ENCODE peak calls at places on chromosomes 3 and 15, in four cellular contexts. D, K, Z and J are unnamed samples.

GRCh38 chr15:27358751-27359434 is 387.9 kb downstream of the GABRG3 start:
- DNase-seq in D (no peak), K (peak; percentile 83), Z (peak; percentile 34), J (no peak)

GRCh38 chr15:56719774-56720555 is 13.3 kb downstream of the ZNF280D start:
- DNase-seq in D (no peak), K (no peak), Z (no peak), J (no peak)

GRCh38 chr3:115085197-115085865 is 61.8 kb downstream of the ZBTB20 start:
- DNase-seq in D (no peak), K (no peak), Z (no peak), J (no peak)

GRCh38 chr3:24522155-24522579 is 27.5 kb upstream of the THRB start:
- DNase-seq in D (no peak), K (peak; percentile 85), Z (no peak), J (no peak)

GRCh38 chr3:12629560-12629959 is 34.4 kb downstream of the RAF1 start:
- DNase-seq in D (no peak), K (no peak), Z (peak; percentile 43), J (peak; percentile 71)

GRCh38 chr3:47296562-47297302 is 14.0 kb downstream of the KLHL18 start:
- DNase-seq in D (no peak), K (no peak), Z (no peak), J (no peak)

GRCh38 chr3:132432639-132433038 is 15.3 kb downstream of the DNAJC13 start:
- DNase-seq in D (no peak), K (no peak), Z (no peak), J (no peak)

GRCh38 chr3:172355836-172356235 is 92.4 kb downstream of the GHSR start:
- DNase-seq in D (peak; percentile 76), K (no peak), Z (no peak), J (peak; percentile 82)

GRCh38 chr15:70509282-70510272 is 253.8 kb downstream of the UACA start:
- DNase-seq in D (no peak), K (no peak), Z (no peak), J (no peak)

GRCh38 chr3:147652682-147653081 is 243.5 kb downstream of the ZIC1 start:
- DNase-seq in D (peak; percentile 31), K (no peak), Z (no peak), J (no peak)

GRCh38 chr15:71786673-71787072 is 23.7 kb upstream of the NR2E3 start:
- DNase-seq in D (no peak), K (no peak), Z (no peak), J (no peak)

GRCh38 chr3:180744226-180744625 is 64.9 kb upstream of the CCDC39 start:
- DNase-seq in D (no peak), K (no peak), Z (no peak), J (no peak)

GRCh38 chr15:77393471-77393840 is 26.4 kb downstream of the PEAK1 start:
- DNase-seq in D (no peak), K (no peak), Z (no peak), J (no peak)

GRCh38 chr15:80693682-80694623 is 1.2 kb upstream of the ABHD17C start:
- DNase-seq in D (no peak), K (no peak), Z (no peak), J (no peak)

GRCh38 chr15:67120009-67120838 is 54.8 kb downstream of the SMAD3 start:
- DNase-seq in D (no peak), K (no peak), Z (no peak), J (no peak)

GRCh38 chr3:183393625-183394024 is 34.8 kb downstream of the MCF2L2 start:
- DNase-seq in D (no peak), K (no peak), Z (no peak), J (no peak)

GRCh38 chr3:53902711-53903110 is 11.1 kb upstream of the SELENOK start:
- DNase-seq in D (no peak), K (no peak), Z (no peak), J (no peak)

GRCh38 chr3:69129531-69129930 is 7.1 kb upstream of the LMOD3 start:
- DNase-seq in D (no peak), K (no peak), Z (no peak), J (no peak)

GRCh38 chr3:190644035-190644434 is 130.2 kb downstream of the IL1RAP start:
- DNase-seq in D (no peak), K (no peak), Z (no peak), J (no peak)

GRCh38 chr3:14925729-14926591 is 21.4 kb upstream of the NR2C2 start:
- DNase-seq in D (no peak), K (no peak), Z (no peak), J (peak; percentile 20)

GRCh38 chr3:86481031-86481430 is 509.9 kb downstream of the VGLL3 start:
- DNase-seq in D (no peak), K (no peak), Z (no peak), J (no peak)

GRCh38 chr15:66841953-66842681 is 140.1 kb downstream of the SMAD6 start:
- DNase-seq in D (peak; percentile 59), K (peak; percentile 97), Z (peak; percentile 91), J (peak; percentile 75)

GRCh38 chr3:132232231-132232792 is 84.9 kb upstream of the ACP3 start:
- DNase-seq in D (no peak), K (no peak), Z (no peak), J (no peak)

GRCh38 chr15:44765036-44765435 is 28.7 kb downstream of the TRIM69 start:
- DNase-seq in D (no peak), K (no peak), Z (no peak), J (no peak)

GRCh38 chr3:193812791-193813505 is 219.9 kb downstream of the OPA1 start:
- DNase-seq in D (no peak), K (peak; percentile 48), Z (no peak), J (no peak)

GRCh38 chr3:58049143-58049785 is 41.0 kb downstream of the FLNB start:
- DNase-seq in D (no peak), K (peak; percentile 89), Z (peak; percentile 84), J (no peak)

GRCh38 chr3:173933113-173933512 is 535.6 kb downstream of the NLGN1 start:
- DNase-seq in D (no peak), K (no peak), Z (no peak), J (no peak)

GRCh38 chr3:53231532-53232511 is 24.0 kb downstream of the TKT start:
- DNase-seq in D (no peak), K (no peak), Z (peak; percentile 12), J (no peak)

GRCh38 chr15:38323895-38324294 is 71.3 kb downstream of the SPRED1 start:
- DNase-seq in D (no peak), K (no peak), Z (no peak), J (no peak)

GRCh38 chr15:65182538-65182937 is 2.6 kb downstream of the CLPX start:
- DNase-seq in D (no peak), K (no peak), Z (no peak), J (no peak)

GRCh38 chr15:38042707-38043445 is 108.4 kb downstream of the TMCO5A start:
- DNase-seq in D (no peak), K (no peak), Z (peak; percentile 69), J (no peak)

GRCh38 chr3:76866729-76867461 is 173.0 kb upstream of the ROBO2 start:
- DNase-seq in D (no peak), K (no peak), Z (no peak), J (no peak)
- TF ChIP-seq CTCF in D (no peak), K (no peak), Z (no peak), J (no peak)

GRCh38 chr3:187456268-187456667 is 88.1 kb downstream of the RTP4 start:
- DNase-seq in D (no peak), K (no peak), Z (peak; percentile 52), J (no peak)

GRCh38 chr3:187458383-187458782 is 90.2 kb downstream of the RTP4 start:
- DNase-seq in D (no peak), K (no peak), Z (no peak), J (no peak)

GRCh38 chr3:187450791-187451190 is 82.6 kb downstream of the RTP4 start:
- DNase-seq in D (no peak), K (no peak), Z (no peak), J (no peak)

GRCh38 chr3:187448674-187449073 is 80.5 kb downstream of the RTP4 start:
- DNase-seq in D (no peak), K (no peak), Z (no peak), J (no peak)

DNA sequence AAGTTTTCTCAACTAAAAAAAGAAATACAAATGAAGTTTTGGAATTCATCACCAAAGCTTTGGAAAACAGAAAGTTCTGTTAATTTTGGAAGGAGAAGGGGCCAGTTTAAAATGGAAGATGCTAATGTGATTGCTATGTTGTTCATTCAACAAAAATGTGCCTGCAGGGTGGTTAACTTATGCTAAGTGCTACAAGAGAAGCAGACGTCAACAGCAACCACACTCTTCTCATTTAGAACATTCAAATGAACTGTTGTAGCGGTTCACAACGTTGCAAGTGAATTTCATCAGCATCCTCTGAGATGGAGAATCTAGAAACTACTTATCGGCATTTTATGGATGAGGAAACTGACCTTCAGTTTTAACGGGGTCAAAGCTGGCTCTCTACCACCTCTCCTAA is 86.2 kb downstream of the RTP4 start:
- DNase-seq in D (no peak), K (no peak), Z (no peak), J (no peak)
- TF ChIP-seq CTCF in D (no peak), K (no peak), Z (no peak), J (no peak)

GRCh38 chr3:185502987-185503386 is 4.2 kb upstream of the TMEM41A start:
- DNase-seq in D (no peak), K (no peak), Z (peak; percentile 71), J (no peak)
- TF ChIP-seq CTCF in D (no peak), K (no peak), Z (no peak), J (no peak)

GRCh38 chr3:101827211-101828174 is 21.8 kb upstream of the NFKBIZ start:
- DNase-seq in D (no peak), K (peak; percentile 94), Z (peak; percentile 87), J (peak; percentile 48)
- TF ChIP-seq CTCF in D (no peak), K (no peak), Z (no peak), J (no peak)